ENCODE peak calls at places on chromosomes 4 and X, in seven cellular contexts. W, I, T, F, J, A and D are unnamed samples.

GRCh38 chr4:30837131-30837539 is 117.0 kb downstream of the PCDH7 start:
- DNase-seq in W (no peak), I (no peak), T (peak), F (peak), J (peak), A (no peak), D (peak)

GRCh38 chr4:72067051-72067450 is 35.3 kb downstream of the NPFFR2 start:
- DNase-seq in W (no peak), I (no peak), T (no peak), F (no peak), J (no peak), A (no peak), D (no peak)

GRCh38 chr4:177583000-177583399 is 140.8 kb upstream of the AGA start:
- DNase-seq in W (peak), I (no peak), T (no peak), F (no peak), J (peak), A (no peak), D (no peak)

GRCh38 chr4:6122496-6122895 is 77.9 kb downstream of the JAKMIP1 start:
- DNase-seq in W (no peak), I (no peak), T (no peak), F (no peak), J (no peak), A (no peak), D (no peak)

GRCh38 chrX:71365356-71365875 is 741 bp upstream of the TAF1 start:
- DNase-seq in W (no peak), I (no peak), T (no peak), F (no peak), J (no peak), A (no peak), D (no peak)

GRCh38 chr4:145446184-145446583 is 35.5 kb upstream of the SMAD1 start:
- DNase-seq in W (no peak), I (no peak), T (no peak), F (no peak), J (no peak), A (no peak), D (no peak)

GRCh38 chrX:128457674-128458073 is 405.5 kb upstream of the ACTRT1 start:
- DNase-seq in W (peak), I (no peak), T (peak), F (no peak), J (no peak), A (no peak), D (no peak)

GRCh38 chr4:3054169-3054759 is 20.1 kb downstream of the HTT-AS start:
- DNase-seq in W (no peak), I (no peak), T (no peak), F (no peak), J (no peak), A (no peak), D (no peak)

GRCh38 chr4:73434311-73434710 is 1.7 kb upstream of the AFP start:
- DNase-seq in W (peak), I (no peak), T (peak), F (no peak), J (peak), A (no peak), D (no peak)

GRCh38 chrX:42530027-42530426 is 247.9 kb downstream of the PPP1R2C start:
- DNase-seq in W (peak), I (no peak), T (peak), F (peak), J (peak), A (no peak), D (no peak)

GRCh38 chrX:39757971-39758370 is 339.8 kb downstream of the BCOR start:
- DNase-seq in W (peak), I (no peak), T (no peak), F (peak), J (peak), A (no peak), D (no peak)

GRCh38 chr4:14431155-14432134 is 570.8 kb upstream of the CPEB2 start:
- DNase-seq in W (no peak), I (no peak), T (no peak), F (no peak), J (no peak), A (no peak), D (no peak)

GRCh38 chrX:5113128-5113527 is 1115.5 kb downstream of the NLGN4X start:
- DNase-seq in W (peak), I (no peak), T (peak), F (peak), J (peak), A (no peak), D (no peak)

GRCh38 chr4:101199507-101200285 is 147.6 kb downstream of the PPP3CA start:
- DNase-seq in W (no peak), I (no peak), T (no peak), F (no peak), J (peak), A (no peak), D (no peak)

GRCh38 chrX:77436271-77436670 is 10.9 kb upstream of the FGF16 start:
- DNase-seq in W (no peak), I (no peak), T (no peak), F (no peak), J (no peak), A (no peak), D (no peak)

GRCh38 chr4:2927016-2927695 is 36.0 kb downstream of the NOP14 start:
- DNase-seq in W (no peak), I (peak), T (no peak), F (no peak), J (no peak), A (no peak), D (no peak)

GRCh38 chr4:24053906-24054305 is 164.1 kb upstream of the PPARGC1A start:
- DNase-seq in W (no peak), I (no peak), T (no peak), F (no peak), J (no peak), A (no peak), D (no peak)

GRCh38 chrX:153650959-153651358 is 4.0 kb downstream of the DUSP9 start:
- DNase-seq in W (no peak), I (peak), T (no peak), F (no peak), J (no peak), A (no peak), D (no peak)

GRCh38 chrX:153647461-153648357 is 706 bp downstream of the DUSP9 start:
- DNase-seq in W (no peak), I (peak), T (no peak), F (no peak), J (no peak), A (no peak), D (no peak)

GRCh38 chrX:153648358-153649177 is 1.6 kb downstream of the DUSP9 start:
- DNase-seq in W (no peak), I (peak), T (no peak), F (no peak), J (no peak), A (no peak), D (no peak)

GRCh38 chrX:153649915-153650782 is 3.1 kb downstream of the DUSP9 start:
- DNase-seq in W (no peak), I (peak), T (no peak), F (no peak), J (no peak), A (no peak), D (no peak)

DNA sequence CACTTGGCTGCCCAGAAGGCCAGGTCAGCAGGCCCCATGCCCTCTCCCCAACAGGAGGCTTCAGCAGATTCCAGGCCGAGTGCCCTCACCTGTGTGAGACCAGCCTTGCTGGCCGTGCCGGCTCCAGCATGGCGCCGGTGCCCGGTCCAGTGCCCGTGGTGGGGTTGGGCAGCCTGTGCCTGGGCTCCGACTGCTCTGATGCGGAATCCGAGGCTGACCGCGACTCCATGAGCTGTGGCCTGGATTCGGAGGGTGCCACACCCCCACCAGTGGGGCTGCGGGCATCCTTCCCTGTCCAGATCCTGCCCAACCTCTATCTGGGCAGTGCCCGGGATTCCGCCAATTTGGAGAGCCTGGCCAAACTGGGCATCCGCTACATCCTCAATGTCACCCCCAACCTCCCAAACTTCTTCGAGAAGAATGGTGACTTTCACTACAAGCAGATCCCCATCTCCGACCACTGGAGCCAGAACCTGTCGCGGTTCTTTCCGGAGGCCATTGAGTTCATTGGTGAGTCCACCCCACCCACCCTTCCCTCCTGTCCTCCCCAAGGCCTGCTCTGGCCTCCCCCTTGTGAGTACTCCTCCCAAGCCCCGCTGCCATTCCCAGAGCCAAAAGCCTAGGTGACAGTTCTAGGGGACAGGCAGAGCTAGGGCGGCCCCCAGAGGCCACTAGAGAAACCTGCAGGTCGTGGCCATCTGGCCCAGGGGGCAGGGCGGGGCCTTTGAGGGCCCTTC is 2.3 kb downstream of the DUSP9 start:
- DNase-seq in W (no peak), I (peak), T (peak), F (no peak), J (no peak), A (peak), D (peak)
- TF ChIP-seq CTCF in W (peak), I (peak), T (peak), F (no peak), J (peak), A (no peak), D (peak)

GRCh38 chr4:40055379-40055872 is 1.2 kb upstream of the N4BP2 start:
- DNase-seq in W (peak), I (no peak), T (no peak), F (no peak), J (no peak), A (no peak), D (no peak)
- TF ChIP-seq CTCF in W (no peak), I (no peak), T (no peak), F (no peak), J (no peak), A (no peak), D (no peak)

GRCh38 chrX:115021121-115021520 is 3.7 kb upstream of the IL13RA2 start:
- DNase-seq in W (peak), I (no peak), T (peak), F (no peak), J (no peak), A (no peak), D (no peak)

GRCh38 chrX:115018944-115019343 is 1.5 kb upstream of the IL13RA2 start:
- DNase-seq in W (peak), I (no peak), T (no peak), F (no peak), J (peak), A (no peak), D (no peak)

GRCh38 chrX:115017455-115017854 is at the start of gene IL13RA2:
- DNase-seq in W (no peak), I (no peak), T (no peak), F (no peak), J (peak), A (no peak), D (no peak)

GRCh38 chrX:115013705-115014104 is 3.7 kb downstream of the IL13RA2 start:
- DNase-seq in W (peak), I (no peak), T (peak), F (no peak), J (peak), A (no peak), D (no peak)

DNA sequence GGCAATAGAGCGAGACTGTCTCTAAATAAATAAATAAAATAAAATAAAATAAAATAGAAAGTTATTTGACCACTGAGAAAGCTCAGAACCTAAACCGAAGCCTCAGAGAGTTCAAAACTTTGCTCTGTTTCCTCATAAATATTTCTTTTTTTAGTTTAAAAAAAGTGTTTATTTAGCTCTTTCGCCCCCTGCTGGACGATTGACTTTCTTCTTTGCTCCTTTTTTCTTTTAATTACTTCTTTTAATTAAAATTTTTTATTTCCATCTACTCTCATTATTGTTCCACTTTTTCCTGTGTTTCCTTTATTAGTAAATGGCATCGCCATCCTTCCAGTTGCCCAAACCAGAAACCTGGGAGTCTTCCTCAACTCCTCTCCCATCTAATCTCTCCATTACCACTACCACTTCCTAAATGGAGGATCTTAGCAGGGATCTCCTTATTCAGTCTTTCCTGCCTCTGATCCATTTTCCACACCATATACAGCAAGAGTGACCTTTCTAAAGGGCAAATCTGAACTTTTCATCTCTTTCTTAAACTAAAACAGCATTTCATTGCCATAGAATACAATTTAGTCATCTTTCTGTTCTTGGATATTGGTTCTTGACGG is 728 bp upstream of the IL13RA2 start:
- DNase-seq in W (no peak), I (no peak), T (peak), F (no peak), J (no peak), A (peak), D (peak)
- TF ChIP-seq CTCF in W (no peak), I (peak), T (no peak), F (no peak), J (peak), A (peak), D (peak)

GRCh38 chrX:131812847-131813825 is 210.0 kb upstream of the STK26 start:
- DNase-seq in W (no peak), I (no peak), T (peak), F (peak), J (peak), A (no peak), D (no peak)
- TF ChIP-seq CTCF in W (no peak), I (peak), T (peak), F (peak), J (no peak), A (no peak), D (no peak)

GRCh38 chr4:45741897-45742296 is 382.0 kb downstream of the GABRG1 start:
- DNase-seq in W (no peak), I (no peak), T (peak), F (no peak), J (no peak), A (no peak), D (no peak)
- TF ChIP-seq CTCF in W (no peak), I (no peak), T (no peak), F (no peak), J (no peak), A (no peak), D (no peak)

GRCh38 chr4:156113138-156113537 is 159.5 kb upstream of the CTSO start:
- DNase-seq in W (peak), I (no peak), T (peak), F (no peak), J (peak), A (no peak), D (no peak)
- TF ChIP-seq CTCF in W (no peak), I (no peak), T (peak), F (no peak), J (no peak), A (no peak), D (no peak)